ENCODE peak calls at places on chromosomes 12 and 14, in seven cellular contexts. One of them, this sample, is unnamed.
A peak's percentile ranks its signal among the peaks of the same experiment; 100 is the strongest.

GRCh38 chr12:108721824-108722223 is 9.5 kb downstream of the CORO1C start:
- DNase-seq in kidney epithelial cell: no peak
- DNase-seq in HFFc6: no peak
- DNase-seq in germinal center: no peak
- DNase-seq in GM04504: no peak
- DNase-seq in HTR-8/SVneo: no peak
- DNase-seq in stimulated activated naive CD4-positive, alpha-beta T cell: no peak
- DNase-seq in this sample: no peak

GRCh38 chr12:90621927-90622326 is 333.0 kb downstream of the CCER1 start:
- DNase-seq in kidney epithelial cell: no peak
- DNase-seq in HFFc6: no peak
- DNase-seq in germinal center: no peak
- DNase-seq in GM04504: no peak
- DNase-seq in HTR-8/SVneo: no peak
- DNase-seq in stimulated activated naive CD4-positive, alpha-beta T cell: no peak
- DNase-seq in this sample: no peak

GRCh38 chr12:121524196-121524930 is 56.5 kb downstream of the KDM2B start:
- DNase-seq in kidney epithelial cell: no peak
- DNase-seq in HFFc6: no peak
- DNase-seq in germinal center: no peak
- DNase-seq in GM04504: no peak
- DNase-seq in HTR-8/SVneo: no peak
- DNase-seq in stimulated activated naive CD4-positive, alpha-beta T cell: no peak
- DNase-seq in this sample: no peak

GRCh38 chr14:33118653-33119052 is 180.0 kb downstream of the NPAS3 start:
- DNase-seq in kidney epithelial cell: no peak
- DNase-seq in HFFc6: no peak
- DNase-seq in germinal center: no peak
- DNase-seq in GM04504: no peak
- DNase-seq in HTR-8/SVneo: no peak
- DNase-seq in stimulated activated naive CD4-positive, alpha-beta T cell: no peak
- DNase-seq in this sample: no peak

GRCh38 chr14:75247286-75247922 is 31.2 kb upstream of the FOS start:
- DNase-seq in kidney epithelial cell: no peak
- DNase-seq in HFFc6: no peak
- DNase-seq in germinal center: peak; percentile 24
- DNase-seq in GM04504: no peak
- DNase-seq in HTR-8/SVneo: no peak
- DNase-seq in stimulated activated naive CD4-positive, alpha-beta T cell: peak; percentile 84
- DNase-seq in this sample: no peak

GRCh38 chr14:95233702-95234241 is 76.4 kb upstream of the DICER1 start:
- DNase-seq in kidney epithelial cell: no peak
- DNase-seq in HFFc6: no peak
- DNase-seq in germinal center: peak; percentile 10
- DNase-seq in GM04504: no peak
- DNase-seq in HTR-8/SVneo: no peak
- DNase-seq in stimulated activated naive CD4-positive, alpha-beta T cell: no peak
- DNase-seq in this sample: no peak

GRCh38 chr12:2613674-2614073 is 181.1 kb upstream of the FKBP4 start:
- DNase-seq in kidney epithelial cell: peak; percentile 83
- DNase-seq in HFFc6: peak; percentile 97
- DNase-seq in germinal center: no peak
- DNase-seq in GM04504: peak; percentile 96
- DNase-seq in HTR-8/SVneo: peak; percentile 88
- DNase-seq in stimulated activated naive CD4-positive, alpha-beta T cell: no peak
- DNase-seq in this sample: peak; percentile 69

GRCh38 chr12:103868215-103868614 is 27.2 kb upstream of the NT5DC3 start:
- DNase-seq in kidney epithelial cell: no peak
- DNase-seq in HFFc6: peak; percentile 25
- DNase-seq in germinal center: no peak
- DNase-seq in GM04504: no peak
- DNase-seq in HTR-8/SVneo: no peak
- DNase-seq in stimulated activated naive CD4-positive, alpha-beta T cell: no peak
- DNase-seq in this sample: no peak

GRCh38 chr12:82963961-82964360 is 277.3 kb downstream of the TMTC2 start:
- DNase-seq in kidney epithelial cell: no peak
- DNase-seq in HFFc6: no peak
- DNase-seq in germinal center: no peak
- DNase-seq in GM04504: no peak
- DNase-seq in HTR-8/SVneo: no peak
- DNase-seq in stimulated activated naive CD4-positive, alpha-beta T cell: no peak
- DNase-seq in this sample: no peak

GRCh38 chr12:106918746-106919145 is 37.0 kb upstream of the TMEM263 start:
- DNase-seq in kidney epithelial cell: no peak
- DNase-seq in HFFc6: no peak
- DNase-seq in germinal center: no peak
- DNase-seq in GM04504: no peak
- DNase-seq in HTR-8/SVneo: peak; percentile 22
- DNase-seq in stimulated activated naive CD4-positive, alpha-beta T cell: no peak
- DNase-seq in this sample: no peak

GRCh38 chr14:91021115-91021514 is 39.3 kb downstream of the RPS6KA5 start:
- DNase-seq in kidney epithelial cell: no peak
- DNase-seq in HFFc6: no peak
- DNase-seq in germinal center: no peak
- DNase-seq in GM04504: no peak
- DNase-seq in HTR-8/SVneo: no peak
- DNase-seq in stimulated activated naive CD4-positive, alpha-beta T cell: no peak
- DNase-seq in this sample: no peak

GRCh38 chr12:92538970-92539749 is 163.6 kb upstream of the PLEKHG7 start:
- DNase-seq in kidney epithelial cell: peak; percentile 79
- DNase-seq in HFFc6: peak; percentile 6
- DNase-seq in germinal center: no peak
- DNase-seq in GM04504: no peak
- DNase-seq in HTR-8/SVneo: peak; percentile 37
- DNase-seq in stimulated activated naive CD4-positive, alpha-beta T cell: no peak
- DNase-seq in this sample: peak; percentile 88

This sample was measured in SW480.